ENCODE peak calls at places on chromosome 13, in ten cellular contexts. One of them, this sample, is unnamed.

GRCh38 chr13:31267126-31267784 is 67.5 kb downstream of the B3GLCT start:
- DNase-seq in RWPE2: no peak
- DNase-seq in heart left ventricle: peak; percentile 27
- DNase-seq in AG04449: no peak
- DNase-seq in tibial artery: no peak
- DNase-seq in skeletal muscle cell: no peak
- DNase-seq in left ventricle myocardium inferior: no peak
- DNase-seq in tibial nerve: no peak
- DNase-seq in ascending aorta: no peak
- DNase-seq in fibroblast of mammary gland: no peak
- DNase-seq in this sample: no peak

GRCh38 chr13:111359237-111359915 is 38.9 kb downstream of the TEX29 start:
- DNase-seq in AG04449: no peak
- DNase-seq in tibial nerve: no peak
- DNase-seq in RWPE2: no peak
- DNase-seq in heart left ventricle: no peak
- DNase-seq in ascending aorta: no peak
- DNase-seq in skeletal muscle cell: no peak
- DNase-seq in tibial artery: no peak
- DNase-seq in fibroblast of mammary gland: peak; percentile 34
- DNase-seq in left ventricle myocardium inferior: no peak
- DNase-seq in this sample: no peak

GRCh38 chr13:83498486-83499190 is 383.6 kb downstream of the SLITRK1 start:
- DNase-seq in fibroblast of mammary gland: peak; percentile 79
- DNase-seq in tibial nerve: no peak
- DNase-seq in ascending aorta: no peak
- DNase-seq in left ventricle myocardium inferior: no peak
- DNase-seq in RWPE2: no peak
- DNase-seq in AG04449: peak; percentile 23
- DNase-seq in tibial artery: no peak
- DNase-seq in skeletal muscle cell: peak; percentile 47
- DNase-seq in heart left ventricle: no peak
- DNase-seq in this sample: peak; percentile 8

GRCh38 chr13:80884031-80884785 is 543.3 kb upstream of the SPRY2 start:
- DNase-seq in skeletal muscle cell: no peak
- DNase-seq in AG04449: no peak
- DNase-seq in RWPE2: no peak
- DNase-seq in heart left ventricle: no peak
- DNase-seq in left ventricle myocardium inferior: no peak
- DNase-seq in ascending aorta: no peak
- DNase-seq in fibroblast of mammary gland: no peak
- DNase-seq in tibial artery: no peak
- DNase-seq in tibial nerve: no peak
- DNase-seq in this sample: no peak

GRCh38 chr13:33050161-33050560 is 33.9 kb downstream of the KL start:
- DNase-seq in AG04449: no peak
- DNase-seq in fibroblast of mammary gland: peak; percentile 31
- DNase-seq in left ventricle myocardium inferior: no peak
- DNase-seq in tibial nerve: no peak
- DNase-seq in heart left ventricle: no peak
- DNase-seq in skeletal muscle cell: no peak
- DNase-seq in ascending aorta: no peak
- DNase-seq in RWPE2: no peak
- DNase-seq in tibial artery: no peak
- DNase-seq in this sample: peak; percentile 76

GRCh38 chr13:100470841-100471505 is 117.6 kb downstream of the GGACT start:
- DNase-seq in left ventricle myocardium inferior: no peak
- DNase-seq in skeletal muscle cell: no peak
- DNase-seq in heart left ventricle: no peak
- DNase-seq in fibroblast of mammary gland: no peak
- DNase-seq in tibial artery: no peak
- DNase-seq in AG04449: no peak
- DNase-seq in tibial nerve: no peak
- DNase-seq in RWPE2: no peak
- DNase-seq in ascending aorta: no peak
- DNase-seq in this sample: no peak

GRCh38 chr13:67438465-67438864 is 208.3 kb upstream of the PCDH9 start:
- DNase-seq in left ventricle myocardium inferior: no peak
- DNase-seq in tibial nerve: no peak
- DNase-seq in fibroblast of mammary gland: no peak
- DNase-seq in AG04449: no peak
- DNase-seq in skeletal muscle cell: no peak
- DNase-seq in heart left ventricle: no peak
- DNase-seq in tibial artery: no peak
- DNase-seq in RWPE2: no peak
- DNase-seq in ascending aorta: no peak
- DNase-seq in this sample: no peak

GRCh38 chr13:21074601-21075302 is 13.4 kb upstream of the LATS2 start:
- DNase-seq in left ventricle myocardium inferior: peak; percentile 49
- DNase-seq in skeletal muscle cell: no peak
- DNase-seq in ascending aorta: no peak
- DNase-seq in heart left ventricle: peak; percentile 49
- DNase-seq in fibroblast of mammary gland: peak; percentile 46
- DNase-seq in AG04449: no peak
- DNase-seq in tibial artery: no peak
- DNase-seq in tibial nerve: peak; percentile 22
- DNase-seq in RWPE2: no peak
- DNase-seq in this sample: no peak

GRCh38 chr13:74987124-74987690 is 494.8 kb downstream of the TBC1D4 start:
- DNase-seq in left ventricle myocardium inferior: no peak
- DNase-seq in RWPE2: no peak
- DNase-seq in skeletal muscle cell: no peak
- DNase-seq in tibial nerve: no peak
- DNase-seq in fibroblast of mammary gland: no peak
- DNase-seq in ascending aorta: no peak
- DNase-seq in heart left ventricle: no peak
- DNase-seq in tibial artery: no peak
- DNase-seq in AG04449: no peak
- DNase-seq in this sample: no peak

GRCh38 chr13:33554919-33555791 is 262.8 kb upstream of the RFC3 start:
- DNase-seq in ascending aorta: no peak
- DNase-seq in left ventricle myocardium inferior: no peak
- DNase-seq in fibroblast of mammary gland: no peak
- DNase-seq in RWPE2: no peak
- DNase-seq in tibial artery: no peak
- DNase-seq in heart left ventricle: no peak
- DNase-seq in AG04449: no peak
- DNase-seq in skeletal muscle cell: no peak
- DNase-seq in tibial nerve: no peak
- DNase-seq in this sample: no peak

GRCh38 chr13:101453784-101454201 is 1.3 kb downstream of the ITGBL1 start:
- DNase-seq in fibroblast of mammary gland: no peak
- DNase-seq in heart left ventricle: no peak
- DNase-seq in tibial artery: peak; percentile 71
- DNase-seq in tibial nerve: no peak
- DNase-seq in AG04449: no peak
- DNase-seq in left ventricle myocardium inferior: peak; percentile 17
- DNase-seq in RWPE2: peak; percentile 69
- DNase-seq in ascending aorta: no peak
- DNase-seq in skeletal muscle cell: no peak
- DNase-seq in this sample: no peak

GRCh38 chr13:51914137-51914493 is 52.3 kb downstream of the CCDC70 start:
- DNase-seq in tibial nerve: no peak
- DNase-seq in AG04449: no peak
- DNase-seq in tibial artery: no peak
- DNase-seq in left ventricle myocardium inferior: no peak
- DNase-seq in heart left ventricle: no peak
- DNase-seq in skeletal muscle cell: no peak
- DNase-seq in fibroblast of mammary gland: no peak
- DNase-seq in RWPE2: no peak
- DNase-seq in ascending aorta: peak; percentile 24
- DNase-seq in this sample: no peak

GRCh38 chr13:50631041-50631440 is 212.5 kb downstream of the DLEU7 start:
- DNase-seq in heart left ventricle: no peak
- DNase-seq in RWPE2: no peak
- DNase-seq in fibroblast of mammary gland: no peak
- DNase-seq in tibial artery: no peak
- DNase-seq in ascending aorta: no peak
- DNase-seq in tibial nerve: no peak
- DNase-seq in skeletal muscle cell: no peak
- DNase-seq in AG04449: no peak
- DNase-seq in left ventricle myocardium inferior: no peak
- DNase-seq in this sample: no peak

GRCh38 chr13:107765724-107766436 is 449.5 kb downstream of the LIG4 start:
- DNase-seq in heart left ventricle: no peak
- DNase-seq in skeletal muscle cell: no peak
- DNase-seq in fibroblast of mammary gland: no peak
- DNase-seq in RWPE2: no peak
- DNase-seq in left ventricle myocardium inferior: no peak
- DNase-seq in tibial artery: no peak
- DNase-seq in AG04449: no peak
- DNase-seq in tibial nerve: no peak
- DNase-seq in ascending aorta: no peak
- DNase-seq in this sample: no peak
- H3K4me3 ChIP-seq in heart left ventricle: no peak overlapping the region
- H3K4me3 ChIP-seq in skeletal muscle cell: no peak overlapping the region
- H3K4me3 ChIP-seq in fibroblast of mammary gland: no peak overlapping the region
- H3K4me3 ChIP-seq in RWPE2: no peak overlapping the region
- H3K4me3 ChIP-seq in left ventricle myocardium inferior: no peak overlapping the region
- H3K4me3 ChIP-seq in tibial artery: no peak overlapping the region
- H3K4me3 ChIP-seq in AG04449: no peak overlapping the region
- H3K4me3 ChIP-seq in tibial nerve: no peak overlapping the region
- H3K4me3 ChIP-seq in ascending aorta: no peak overlapping the region
- H3K4me3 ChIP-seq in this sample: no peak overlapping the region

GRCh38 chr13:110339975-110340550 is 33.0 kb downstream of the COL4A2 start:
- DNase-seq in ascending aorta: peak; percentile 65
- DNase-seq in fibroblast of mammary gland: no peak
- DNase-seq in heart left ventricle: no peak
- DNase-seq in AG04449: no peak
- DNase-seq in tibial artery: peak; percentile 80
- DNase-seq in left ventricle myocardium inferior: no peak
- DNase-seq in tibial nerve: no peak
- DNase-seq in RWPE2: no peak
- DNase-seq in skeletal muscle cell: no peak
- DNase-seq in this sample: no peak

GRCh38 chr13:110340812-110341444 is 33.8 kb downstream of the COL4A2 start:
- DNase-seq in skeletal muscle cell: peak; percentile 44
- DNase-seq in left ventricle myocardium inferior: peak; percentile 83
- DNase-seq in tibial artery: peak; percentile 97
- DNase-seq in AG04449: no peak
- DNase-seq in fibroblast of mammary gland: peak; percentile 34
- DNase-seq in tibial nerve: peak; percentile 34
- DNase-seq in RWPE2: no peak
- DNase-seq in heart left ventricle: peak; percentile 86
- DNase-seq in ascending aorta: peak; percentile 99
- DNase-seq in this sample: peak; percentile 93

GRCh38 chr13:110343241-110343865 is 36.3 kb downstream of the COL4A2 start:
- DNase-seq in ascending aorta: peak; percentile 82
- DNase-seq in tibial artery: peak; percentile 72
- DNase-seq in RWPE2: peak; percentile 87
- DNase-seq in AG04449: no peak
- DNase-seq in tibial nerve: no peak
- DNase-seq in heart left ventricle: no peak
- DNase-seq in skeletal muscle cell: no peak
- DNase-seq in left ventricle myocardium inferior: no peak
- DNase-seq in fibroblast of mammary gland: no peak
- DNase-seq in this sample: no peak

GRCh38 chr13:110342474-110342873 is 35.4 kb downstream of the COL4A2 start:
- DNase-seq in RWPE2: no peak
- DNase-seq in fibroblast of mammary gland: no peak
- DNase-seq in skeletal muscle cell: no peak
- DNase-seq in tibial nerve: no peak
- DNase-seq in heart left ventricle: no peak
- DNase-seq in left ventricle myocardium inferior: no peak
- DNase-seq in AG04449: no peak
- DNase-seq in ascending aorta: peak; percentile 59
- DNase-seq in tibial artery: peak; percentile 59
- DNase-seq in this sample: no peak

GRCh38 chr13:110341445-110342247 is 34.6 kb downstream of the COL4A2 start:
- DNase-seq in skeletal muscle cell: no peak
- DNase-seq in tibial nerve: no peak
- DNase-seq in AG04449: no peak
- DNase-seq in left ventricle myocardium inferior: no peak
- DNase-seq in RWPE2: no peak
- DNase-seq in ascending aorta: peak; percentile 80
- DNase-seq in heart left ventricle: peak; percentile 58
- DNase-seq in fibroblast of mammary gland: no peak
- DNase-seq in tibial artery: peak; percentile 80
- DNase-seq in this sample: peak; percentile 87
- H3K4me3 ChIP-seq in skeletal muscle cell: no peak overlapping the region
- H3K4me3 ChIP-seq in tibial nerve: peak overlapping the region; percentile 7
- H3K4me3 ChIP-seq in AG04449: no peak overlapping the region
- H3K4me3 ChIP-seq in left ventricle myocardium inferior: peak overlapping the region; percentile 41
- H3K4me3 ChIP-seq in RWPE2: no peak overlapping the region
- H3K4me3 ChIP-seq in ascending aorta: peak overlapping the region; percentile 51
- H3K4me3 ChIP-seq in heart left ventricle: peak overlapping the region; percentile 25
- H3K4me3 ChIP-seq in fibroblast of mammary gland: no peak overlapping the region
- H3K4me3 ChIP-seq in tibial artery: peak overlapping the region; percentile 25
- H3K4me3 ChIP-seq in this sample: peak overlapping the region; percentile 4

GRCh38 chr13:97235549-97236206 is 13.5 kb downstream of the MBNL2 start:
- DNase-seq in RWPE2: no peak
- DNase-seq in skeletal muscle cell: no peak
- DNase-seq in left ventricle myocardium inferior: no peak
- DNase-seq in heart left ventricle: peak; percentile 57
- DNase-seq in AG04449: no peak
- DNase-seq in fibroblast of mammary gland: peak; percentile 58
- DNase-seq in tibial artery: no peak
- DNase-seq in tibial nerve: no peak
- DNase-seq in ascending aorta: no peak
- DNase-seq in this sample: no peak
- H3K4me3 ChIP-seq in RWPE2: no peak overlapping the region
- H3K4me3 ChIP-seq in skeletal muscle cell: no peak overlapping the region
- H3K4me3 ChIP-seq in left ventricle myocardium inferior: peak overlapping the region; percentile 47
- H3K4me3 ChIP-seq in heart left ventricle: peak overlapping the region; percentile 8
- H3K4me3 ChIP-seq in AG04449: peak overlapping the region; percentile 32
- H3K4me3 ChIP-seq in fibroblast of mammary gland: peak overlapping the region; percentile 5
- H3K4me3 ChIP-seq in tibial artery: peak overlapping the region; percentile 4
- H3K4me3 ChIP-seq in tibial nerve: peak overlapping the region; percentile 33
- H3K4me3 ChIP-seq in ascending aorta: peak overlapping the region; percentile 39
- H3K4me3 ChIP-seq in this sample: no peak overlapping the region

GRCh38 chr13:40269086-40269485 is 397.4 kb downstream of the FOXO1 start:
- DNase-seq in AG04449: no peak
- DNase-seq in ascending aorta: no peak
- DNase-seq in fibroblast of mammary gland: peak; percentile 43
- DNase-seq in tibial artery: no peak
- DNase-seq in RWPE2: no peak
- DNase-seq in tibial nerve: no peak
- DNase-seq in heart left ventricle: no peak
- DNase-seq in left ventricle myocardium inferior: peak; percentile 36
- DNase-seq in skeletal muscle cell: no peak
- DNase-seq in this sample: peak; percentile 88

GRCh38 chr13:40271931-40272775 is 394.3 kb downstream of the FOXO1 start:
- DNase-seq in left ventricle myocardium inferior: peak; percentile 67
- DNase-seq in tibial artery: peak; percentile 92
- DNase-seq in heart left ventricle: peak; percentile 58
- DNase-seq in AG04449: peak; percentile 53
- DNase-seq in skeletal muscle cell: peak; percentile 17
- DNase-seq in tibial nerve: peak; percentile 91
- DNase-seq in fibroblast of mammary gland: peak; percentile 86
- DNase-seq in RWPE2: no peak
- DNase-seq in ascending aorta: peak; percentile 94
- DNase-seq in this sample: peak; percentile 78

GRCh38 chr13:40273173-40274000 is 393.1 kb downstream of the FOXO1 start:
- DNase-seq in left ventricle myocardium inferior: no peak
- DNase-seq in tibial nerve: no peak
- DNase-seq in AG04449: no peak
- DNase-seq in ascending aorta: no peak
- DNase-seq in heart left ventricle: no peak
- DNase-seq in RWPE2: no peak
- DNase-seq in skeletal muscle cell: no peak
- DNase-seq in tibial artery: no peak
- DNase-seq in fibroblast of mammary gland: no peak
- DNase-seq in this sample: no peak

GRCh38 chr13:40272776-40273139 is 393.7 kb downstream of the FOXO1 start:
- DNase-seq in RWPE2: no peak
- DNase-seq in fibroblast of mammary gland: peak; percentile 76
- DNase-seq in left ventricle myocardium inferior: no peak
- DNase-seq in tibial artery: no peak
- DNase-seq in heart left ventricle: no peak
- DNase-seq in tibial nerve: no peak
- DNase-seq in skeletal muscle cell: no peak
- DNase-seq in ascending aorta: no peak
- DNase-seq in AG04449: no peak
- DNase-seq in this sample: peak; percentile 48

GRCh38 chr13:40271511-40271910 is 394.9 kb downstream of the FOXO1 start:
- DNase-seq in skeletal muscle cell: no peak
- DNase-seq in tibial artery: peak; percentile 77
- DNase-seq in left ventricle myocardium inferior: peak; percentile 44
- DNase-seq in ascending aorta: peak; percentile 74
- DNase-seq in heart left ventricle: peak; percentile 30
- DNase-seq in AG04449: no peak
- DNase-seq in RWPE2: no peak
- DNase-seq in fibroblast of mammary gland: no peak
- DNase-seq in tibial nerve: peak; percentile 31
- DNase-seq in this sample: no peak
- H3K4me3 ChIP-seq in skeletal muscle cell: no peak overlapping the region
- H3K4me3 ChIP-seq in tibial artery: no peak overlapping the region
- H3K4me3 ChIP-seq in left ventricle myocardium inferior: no peak overlapping the region
- H3K4me3 ChIP-seq in ascending aorta: peak overlapping the region; percentile 18
- H3K4me3 ChIP-seq in heart left ventricle: no peak overlapping the region
- H3K4me3 ChIP-seq in AG04449: no peak overlapping the region
- H3K4me3 ChIP-seq in RWPE2: no peak overlapping the region
- H3K4me3 ChIP-seq in fibroblast of mammary gland: no peak overlapping the region
- H3K4me3 ChIP-seq in tibial nerve: no peak overlapping the region
- H3K4me3 ChIP-seq in this sample: no peak overlapping the region

This sample was measured in fibroblast of villous mesenchyme.